ENCODE peak calls at places on chromosome 1, in four cellular contexts. P, X, R and S are unnamed samples.

GRCh38 chr1:235888119-235888643 is 21.5 kb upstream of the LYST start:
- DNase-seq in R (no peak), X (no peak), P (no peak), S (no peak)

GRCh38 chr1:71634159-71634558 is 553.3 kb upstream of the ZRANB2 start:
- DNase-seq in R (no peak), X (no peak), P (no peak), S (no peak)

GRCh38 chr1:81999364-81999763 is 198.6 kb downstream of the ADGRL2 start:
- DNase-seq in P (no peak), R (no peak), X (no peak), S (no peak)

GRCh38 chr1:56362994-56363770 is 216.2 kb downstream of the PLPP3 start:
- DNase-seq in R (no peak), P (peak; percentile 68), X (no peak), S (no peak)

GRCh38 chr1:160030657-160031367 is 978 bp downstream of the PIGM start:
- DNase-seq in R (peak; percentile 25), X (no peak), P (no peak), S (no peak)

GRCh38 chr1:3319874-3320245 is 134.6 kb upstream of the ARHGEF16 start:
- DNase-seq in P (no peak), R (peak; percentile 70), X (peak; percentile 34), S (no peak)

GRCh38 chr1:1067284-1068076 is 6.6 kb downstream of the RNF223 start:
- DNase-seq in P (no peak), X (no peak), R (no peak), S (no peak)

GRCh38 chr1:25757846-25758185 is 42.2 kb upstream of the SELENON start:
- DNase-seq in X (no peak), R (no peak), P (no peak), S (no peak)

GRCh38 chr1:30715216-30715615 is 8.2 kb downstream of the MATN1 start:
- DNase-seq in X (no peak), P (no peak), R (no peak), S (no peak)

GRCh38 chr1:169495050-169495740 is 9.5 kb upstream of the SLC19A2 start:
- DNase-seq in R (no peak), P (no peak), X (no peak), S (no peak)

GRCh38 chr1:218705911-218706893 is 361.1 kb downstream of the TGFB2 start:
- DNase-seq in P (no peak), R (no peak), X (no peak), S (no peak)